ENCODE peak calls at places on chromosomes 6 and 20, in seven cellular contexts. X, L, Z, V, D, G and O are unnamed samples.

GRCh38 chr6:106089981-106090380 is 3.8 kb downstream of the PRDM1 start:
- DNase-seq in Z (no peak), X (no peak), V (no peak), L (no peak), G (no peak), D (no peak), O (no peak)

GRCh38 chr6:92495246-92495645 is 924.1 kb downstream of the EPHA7 start:
- DNase-seq in L (no peak), G (no peak), X (no peak), D (no peak), V (no peak), Z (no peak), O (no peak)

GRCh38 chr20:17558154-17558940 is 11.5 kb upstream of the DSTN start:
- DNase-seq in G (peak), V (no peak), Z (peak), L (no peak), D (no peak), X (no peak), O (peak)

GRCh38 chr6:108168501-108168979 is 2.7 kb downstream of the NR2E1 start:
- DNase-seq in L (no peak), G (no peak), Z (no peak), D (no peak), V (no peak), X (no peak), O (peak)

GRCh38 chr6:151434369-151434768 is 17.6 kb downstream of the RMND1 start:
- DNase-seq in V (no peak), G (no peak), D (no peak), Z (no peak), L (no peak), X (no peak), O (no peak)

GRCh38 chr6:76230711-76231110 is 158.2 kb upstream of the IMPG1 start:
- DNase-seq in D (no peak), Z (no peak), G (no peak), L (no peak), X (no peak), V (no peak), O (no peak)

GRCh38 chr6:105835373-105835772 is 250.8 kb upstream of the PRDM1 start:
- DNase-seq in D (no peak), Z (no peak), L (no peak), G (no peak), X (no peak), V (no peak), O (no peak)

GRCh38 chr6:36857325-36857724 is 17.3 kb downstream of the PPIL1 start:
- DNase-seq in Z (no peak), L (no peak), D (no peak), X (no peak), G (no peak), V (no peak), O (no peak)

GRCh38 chr6:86706449-86706848 is 230.9 kb upstream of the HTR1E start:
- DNase-seq in G (no peak), X (no peak), V (no peak), L (no peak), D (no peak), Z (no peak), O (no peak)

GRCh38 chr6:73858376-73858775 is 162.4 kb downstream of the CD109 start:
- DNase-seq in Z (no peak), G (no peak), L (no peak), V (no peak), D (no peak), X (no peak), O (no peak)

GRCh38 chr20:991850-992249 is 10.3 kb downstream of the RSPO4 start:
- DNase-seq in X (no peak), L (no peak), Z (no peak), G (no peak), V (no peak), D (no peak), O (no peak)

GRCh38 chr6:35876902-35877301 is 44.0 kb downstream of the SRPK1 start:
- DNase-seq in G (no peak), X (no peak), Z (no peak), D (no peak), L (no peak), V (no peak), O (no peak)

GRCh38 chr20:11395581-11395980 is 522.1 kb upstream of the BTBD3 start:
- DNase-seq in Z (no peak), X (no peak), V (no peak), D (no peak), L (no peak), G (no peak), O (no peak)

GRCh38 chr6:132932566-132932965 is 118.2 kb downstream of the RPS12 start:
- DNase-seq in Z (no peak), G (no peak), X (no peak), V (no peak), L (no peak), D (peak), O (no peak)

GRCh38 chr6:152642578-152643375 is 5.6 kb upstream of the SYNE1 start:
- DNase-seq in V (no peak), Z (no peak), D (peak), L (peak), X (peak), G (peak), O (peak)

GRCh38 chr6:80003841-80004198 is 629 bp upstream of the TTK start:
- DNase-seq in Z (no peak), L (peak), X (no peak), V (peak), G (no peak), D (peak), O (no peak)

GRCh38 chr6:129500958-129501381 is 209.0 kb downstream of the ARHGAP18 start:
- DNase-seq in L (no peak), G (no peak), V (no peak), X (no peak), D (no peak), Z (no peak), O (no peak)

GRCh38 chr20:50948132-50948785 is 10.1 kb downstream of the DPM1 start:
- DNase-seq in G (no peak), D (no peak), X (no peak), V (no peak), Z (no peak), L (no peak), O (no peak)

GRCh38 chr6:22082278-22082677 is 214.6 kb downstream of the PRL start:
- DNase-seq in D (peak), Z (no peak), V (no peak), G (no peak), L (peak), X (no peak), O (no peak)

GRCh38 chr20:50728981-50729874 is 2.2 kb upstream of the PARD6B start:
- DNase-seq in V (peak), L (no peak), G (no peak), X (no peak), Z (no peak), D (no peak), O (peak)

GRCh38 chr6:129297592-129297991 is 412.4 kb downstream of the ARHGAP18 start:
- DNase-seq in L (no peak), V (no peak), G (no peak), D (no peak), X (no peak), Z (no peak), O (no peak)

GRCh38 chr6:90295854-90296345 is 743 bp downstream of the BACH2 start:
- DNase-seq in D (peak), G (no peak), L (peak), Z (peak), V (peak), X (peak), O (peak)

GRCh38 chr6:109879521-109879920 is 98.6 kb upstream of the GPR6 start:
- DNase-seq in L (no peak), D (no peak), G (no peak), X (no peak), V (no peak), Z (no peak), O (no peak)

GRCh38 chr6:33172307-33173227 is 19.7 kb downstream of the COL11A2 start:
- DNase-seq in Z (no peak), L (no peak), X (no peak), V (no peak), G (no peak), D (no peak), O (no peak)

GRCh38 chr6:82144007-82144851 is 103.3 kb downstream of the IBTK start:
- DNase-seq in G (no peak), Z (peak), X (no peak), L (no peak), V (no peak), D (no peak), O (no peak)

GRCh38 chr6:67854098-67854497 is 781.0 kb upstream of the ADGRB3 start:
- DNase-seq in X (no peak), G (no peak), V (no peak), L (no peak), D (no peak), Z (no peak), O (no peak)

GRCh38 chr20:61991476-61991875 is 74.2 kb downstream of the TAF4 start:
- DNase-seq in X (no peak), D (no peak), Z (no peak), V (no peak), G (no peak), L (no peak), O (no peak)

GRCh38 chr20:50050660-50051308 is 62.2 kb downstream of the UBE2V1 start:
- DNase-seq in X (no peak), V (no peak), L (no peak), Z (no peak), G (no peak), D (no peak), O (no peak)

GRCh38 chr6:22556298-22556697 is 13.1 kb upstream of the HDGFL1 start:
- DNase-seq in X (no peak), L (no peak), G (no peak), V (no peak), D (no peak), Z (no peak), O (no peak)

GRCh38 chr20:25037288-25038102 is 20.4 kb downstream of the ACSS1 start:
- DNase-seq in D (no peak), X (no peak), L (no peak), Z (no peak), V (peak), G (no peak), O (no peak)

GRCh38 chr6:127776320-127776719 is 124.5 kb downstream of the THEMIS start:
- DNase-seq in Z (no peak), X (no peak), D (no peak), V (no peak), G (no peak), L (no peak), O (no peak)

GRCh38 chr6:27747637-27748036 is 164.6 kb downstream of the OR2B2 start:
- DNase-seq in Z (no peak), L (no peak), G (no peak), D (no peak), V (no peak), X (no peak), O (no peak)

GRCh38 chr6:158500016-158500735 is 59.7 kb upstream of the TMEM181 start:
- DNase-seq in D (peak), V (no peak), Z (no peak), X (no peak), L (no peak), G (no peak), O (no peak)

GRCh38 chr6:69311888-69312287 is 484.9 kb downstream of the LMBRD1 start:
- DNase-seq in L (no peak), G (no peak), Z (no peak), V (no peak), D (no peak), X (no peak), O (no peak)

GRCh38 chr6:150395388-150396009 is 26.7 kb downstream of the IYD start:
- DNase-seq in V (no peak), G (no peak), X (no peak), D (peak), Z (peak), L (peak), O (no peak)

GRCh38 chr6:44038543-44039065 is 88.6 kb downstream of the MRPL14 start:
- DNase-seq in X (no peak), L (no peak), D (no peak), Z (no peak), G (no peak), V (no peak), O (no peak)

GRCh38 chr20:62201173-62202082 is 18.6 kb downstream of the MTG2 start:
- DNase-seq in D (peak), V (peak), G (no peak), L (peak), Z (no peak), X (no peak), O (no peak)

GRCh38 chr6:139638179-139638872 is 263.9 kb upstream of the CITED2 start:
- DNase-seq in Z (no peak), X (no peak), V (no peak), D (no peak), L (no peak), G (no peak), O (no peak)

GRCh38 chr6:22800451-22800850 is 231.1 kb downstream of the HDGFL1 start:
- DNase-seq in Z (no peak), L (no peak), G (no peak), X (no peak), V (no peak), D (no peak), O (no peak)

GRCh38 chr6:136547336-136547735 is 2.9 kb downstream of the MAP7 start:
- DNase-seq in D (peak), X (no peak), L (peak), G (no peak), Z (no peak), V (no peak), O (no peak)